ENCODE peak calls at places on chromosomes 12 and 14, in four cellular contexts. One of them, this sample, is unnamed.

GRCh38 chr12:69589082-69589481 is 3.8 kb downstream of the CCT2 start:
- DNase-seq in left ventricle myocardium inferior: no peak
- DNase-seq in CD4-positive, alpha-beta T cell: no peak
- DNase-seq in K562: no peak
- DNase-seq in this sample: no peak

GRCh38 chr12:25884920-25885234 is 73.6 kb upstream of the RASSF8 start:
- DNase-seq in CD4-positive, alpha-beta T cell: no peak
- DNase-seq in left ventricle myocardium inferior: no peak
- DNase-seq in K562: no peak
- DNase-seq in this sample: no peak

GRCh38 chr12:123265851-123266678 is 5.6 kb downstream of the CDK2AP1 start:
- DNase-seq in K562: no peak
- DNase-seq in left ventricle myocardium inferior: no peak
- DNase-seq in CD4-positive, alpha-beta T cell: no peak
- DNase-seq in this sample: no peak

GRCh38 chr14:69873877-69874780 is 5.1 kb upstream of the SMOC1 start:
- DNase-seq in K562: no peak
- DNase-seq in left ventricle myocardium inferior: no peak
- DNase-seq in CD4-positive, alpha-beta T cell: no peak
- DNase-seq in this sample: no peak

GRCh38 chr12:100497105-100497795 is 23.6 kb downstream of the NR1H4 start:
- DNase-seq in K562: no peak
- DNase-seq in left ventricle myocardium inferior: no peak
- DNase-seq in CD4-positive, alpha-beta T cell: no peak
- DNase-seq in this sample: no peak

GRCh38 chr12:19490908-19491307 is 51.6 kb downstream of the AEBP2 start:
- DNase-seq in K562: no peak
- DNase-seq in CD4-positive, alpha-beta T cell: no peak
- DNase-seq in left ventricle myocardium inferior: no peak
- DNase-seq in this sample: no peak

GRCh38 chr14:57485635-57486034 is 8.0 kb downstream of the CCDC198 start:
- DNase-seq in CD4-positive, alpha-beta T cell: no peak
- DNase-seq in K562: no peak
- DNase-seq in left ventricle myocardium inferior: no peak
- DNase-seq in this sample: no peak

GRCh38 chr12:88052686-88053085 is 23.5 kb upstream of the C12orf50 start:
- DNase-seq in CD4-positive, alpha-beta T cell: no peak
- DNase-seq in left ventricle myocardium inferior: no peak
- DNase-seq in K562: peak; percentile 15
- DNase-seq in this sample: no peak

GRCh38 chr12:28040251-28040650 is 67.7 kb upstream of the PTHLH start:
- DNase-seq in CD4-positive, alpha-beta T cell: no peak
- DNase-seq in K562: no peak
- DNase-seq in left ventricle myocardium inferior: no peak
- DNase-seq in this sample: no peak

GRCh38 chr14:21781543-21781942 is 107.9 kb upstream of the OR4E1 start:
- DNase-seq in K562: no peak
- DNase-seq in left ventricle myocardium inferior: no peak
- DNase-seq in CD4-positive, alpha-beta T cell: no peak
- DNase-seq in this sample: no peak

GRCh38 chr12:193282-193681 is 20.7 kb downstream of the SLC6A12 start:
- DNase-seq in CD4-positive, alpha-beta T cell: no peak
- DNase-seq in K562: no peak
- DNase-seq in left ventricle myocardium inferior: no peak
- DNase-seq in this sample: no peak

GRCh38 chr12:118711185-118711584 is 270.2 kb upstream of the SRRM4 start:
- DNase-seq in CD4-positive, alpha-beta T cell: no peak
- DNase-seq in left ventricle myocardium inferior: no peak
- DNase-seq in K562: no peak
- DNase-seq in this sample: no peak

GRCh38 chr12:89355243-89356068 is 3.2 kb upstream of the DUSP6 start:
- DNase-seq in left ventricle myocardium inferior: no peak
- DNase-seq in CD4-positive, alpha-beta T cell: no peak
- DNase-seq in K562: no peak
- DNase-seq in this sample: no peak

GRCh38 chr14:68970096-68970612 is 8.9 kb downstream of the ACTN1 start:
- DNase-seq in K562: no peak
- DNase-seq in left ventricle myocardium inferior: no peak
- DNase-seq in CD4-positive, alpha-beta T cell: peak; percentile 59
- DNase-seq in this sample: peak; percentile 79

GRCh38 chr14:99575043-99576023 is 28.7 kb downstream of the CCDC85C start:
- DNase-seq in K562: peak; percentile 28
- DNase-seq in left ventricle myocardium inferior: peak; percentile 39
- DNase-seq in CD4-positive, alpha-beta T cell: no peak
- DNase-seq in this sample: no peak

GRCh38 chr12:103880299-103881142 is 39.5 kb upstream of the NT5DC3 start:
- DNase-seq in left ventricle myocardium inferior: no peak
- DNase-seq in K562: no peak
- DNase-seq in CD4-positive, alpha-beta T cell: no peak
- DNase-seq in this sample: no peak

GRCh38 chr12:2301531-2302461 is 249.0 kb downstream of the CACNA1C start:
- DNase-seq in K562: no peak
- DNase-seq in left ventricle myocardium inferior: peak; percentile 67
- DNase-seq in CD4-positive, alpha-beta T cell: no peak
- DNase-seq in this sample: no peak

GRCh38 chr12:1594045-1594294 is 411 bp downstream of the FBXL14 start:
- DNase-seq in left ventricle myocardium inferior: peak; percentile 76
- DNase-seq in CD4-positive, alpha-beta T cell: no peak
- DNase-seq in K562: no peak
- DNase-seq in this sample: peak; percentile 78

GRCh38 chr12:54370218-54370730 is 6.0 kb upstream of the GPR84 start:
- DNase-seq in CD4-positive, alpha-beta T cell: peak; percentile 32
- DNase-seq in K562: peak; percentile 75
- DNase-seq in left ventricle myocardium inferior: peak; percentile 72
- DNase-seq in this sample: no peak

GRCh38 chr12:46556105-46556559 is 183.6 kb upstream of the SLC38A2 start:
- DNase-seq in CD4-positive, alpha-beta T cell: no peak
- DNase-seq in K562: no peak
- DNase-seq in left ventricle myocardium inferior: no peak
- DNase-seq in this sample: no peak

GRCh38 chr12:49322367-49322707 is 718 bp upstream of the TROAP start:
- DNase-seq in K562: no peak
- DNase-seq in left ventricle myocardium inferior: no peak
- DNase-seq in CD4-positive, alpha-beta T cell: no peak
- DNase-seq in this sample: no peak

GRCh38 chr12:60072911-60073310 is 477.1 kb downstream of the SLC16A7 start:
- DNase-seq in K562: no peak
- DNase-seq in CD4-positive, alpha-beta T cell: no peak
- DNase-seq in left ventricle myocardium inferior: no peak
- DNase-seq in this sample: no peak

GRCh38 chr12:4824415-4824814 is 85.3 kb upstream of the KCNA1 start:
- DNase-seq in left ventricle myocardium inferior: no peak
- DNase-seq in CD4-positive, alpha-beta T cell: no peak
- DNase-seq in K562: no peak
- DNase-seq in this sample: no peak

GRCh38 chr12:106953352-106954260 is 2.1 kb upstream of the TMEM263 start:
- DNase-seq in CD4-positive, alpha-beta T cell: no peak
- DNase-seq in K562: no peak
- DNase-seq in left ventricle myocardium inferior: no peak
- DNase-seq in this sample: no peak

GRCh38 chr14:49769581-49770211 is 1.7 kb downstream of the KLHDC2 start:
- DNase-seq in left ventricle myocardium inferior: no peak
- DNase-seq in K562: no peak
- DNase-seq in CD4-positive, alpha-beta T cell: no peak
- DNase-seq in this sample: no peak

GRCh38 chr12:102562836-102563425 is 82.6 kb upstream of the IGF1 start:
- DNase-seq in left ventricle myocardium inferior: no peak
- DNase-seq in CD4-positive, alpha-beta T cell: no peak
- DNase-seq in K562: no peak
- DNase-seq in this sample: no peak

GRCh38 chr12:103668520-103668919 is 81.4 kb downstream of the STAB2 start:
- DNase-seq in CD4-positive, alpha-beta T cell: no peak
- DNase-seq in left ventricle myocardium inferior: no peak
- DNase-seq in K562: no peak
- DNase-seq in this sample: no peak

DNA sequence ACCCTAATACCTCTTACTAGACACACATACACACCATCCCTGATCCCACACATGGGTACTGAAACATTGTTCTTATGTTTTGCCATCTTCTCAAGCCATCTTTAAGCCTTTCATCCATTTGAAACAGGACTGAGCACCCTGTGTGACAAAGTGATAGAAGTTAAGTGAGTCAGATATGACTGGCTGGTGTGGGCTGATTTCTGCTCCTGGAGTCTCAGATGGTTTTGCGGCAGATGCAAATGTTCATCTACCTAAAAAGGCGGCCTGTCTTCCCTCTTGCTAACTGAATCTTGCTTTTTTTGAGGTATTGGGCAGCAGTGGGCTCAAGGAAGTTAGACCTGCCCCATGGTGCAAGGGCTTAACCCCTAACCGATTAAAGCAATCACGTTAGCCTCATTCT is 30.4 kb upstream of the PKP2 start:
- DNase-seq in CD4-positive, alpha-beta T cell: no peak
- DNase-seq in K562: no peak
- DNase-seq in left ventricle myocardium inferior: no peak
- DNase-seq in this sample: no peak
- H3K27me3 ChIP-seq in CD4-positive, alpha-beta T cell: no peaks in the 10 kb centered on the region
- H3K27me3 ChIP-seq in K562: no peaks in the 10 kb centered on the region
- H3K27me3 ChIP-seq in left ventricle myocardium inferior: peaks cover 8% of the 10 kb centered on the region
- H3K27me3 ChIP-seq in this sample: no peaks in the 10 kb centered on the region

GRCh38 chr12:51851408-51852097 is 3.0 kb upstream of the FIGNL2 start:
- DNase-seq in left ventricle myocardium inferior: peak; percentile 36
- DNase-seq in CD4-positive, alpha-beta T cell: no peak
- DNase-seq in K562: no peak
- DNase-seq in this sample: no peak
- H3K27me3 ChIP-seq in left ventricle myocardium inferior: peaks cover 38% of the 10 kb centered on the region
- H3K27me3 ChIP-seq in CD4-positive, alpha-beta T cell: peaks cover 16% of the 10 kb centered on the region
- H3K27me3 ChIP-seq in K562: peaks cover 56% of the 10 kb centered on the region
- H3K27me3 ChIP-seq in this sample: peaks cover 11% of the 10 kb centered on the region

GRCh38 chr12:132605892-132606291 is 4.5 kb downstream of the LRCOL1 start:
- DNase-seq in CD4-positive, alpha-beta T cell: no peak
- DNase-seq in left ventricle myocardium inferior: no peak
- DNase-seq in K562: no peak
- DNase-seq in this sample: no peak

GRCh38 chr12:132602578-132603239 is 7.7 kb downstream of the LRCOL1 start:
- DNase-seq in K562: no peak
- DNase-seq in CD4-positive, alpha-beta T cell: no peak
- DNase-seq in left ventricle myocardium inferior: no peak
- DNase-seq in this sample: no peak

GRCh38 chr12:132603240-132604107 is 6.9 kb downstream of the LRCOL1 start:
- DNase-seq in K562: no peak
- DNase-seq in left ventricle myocardium inferior: no peak
- DNase-seq in CD4-positive, alpha-beta T cell: no peak
- DNase-seq in this sample: no peak

GRCh38 chr12:132605055-132605441 is 5.3 kb downstream of the LRCOL1 start:
- DNase-seq in left ventricle myocardium inferior: no peak
- DNase-seq in CD4-positive, alpha-beta T cell: no peak
- DNase-seq in K562: no peak
- DNase-seq in this sample: no peak

DNA sequence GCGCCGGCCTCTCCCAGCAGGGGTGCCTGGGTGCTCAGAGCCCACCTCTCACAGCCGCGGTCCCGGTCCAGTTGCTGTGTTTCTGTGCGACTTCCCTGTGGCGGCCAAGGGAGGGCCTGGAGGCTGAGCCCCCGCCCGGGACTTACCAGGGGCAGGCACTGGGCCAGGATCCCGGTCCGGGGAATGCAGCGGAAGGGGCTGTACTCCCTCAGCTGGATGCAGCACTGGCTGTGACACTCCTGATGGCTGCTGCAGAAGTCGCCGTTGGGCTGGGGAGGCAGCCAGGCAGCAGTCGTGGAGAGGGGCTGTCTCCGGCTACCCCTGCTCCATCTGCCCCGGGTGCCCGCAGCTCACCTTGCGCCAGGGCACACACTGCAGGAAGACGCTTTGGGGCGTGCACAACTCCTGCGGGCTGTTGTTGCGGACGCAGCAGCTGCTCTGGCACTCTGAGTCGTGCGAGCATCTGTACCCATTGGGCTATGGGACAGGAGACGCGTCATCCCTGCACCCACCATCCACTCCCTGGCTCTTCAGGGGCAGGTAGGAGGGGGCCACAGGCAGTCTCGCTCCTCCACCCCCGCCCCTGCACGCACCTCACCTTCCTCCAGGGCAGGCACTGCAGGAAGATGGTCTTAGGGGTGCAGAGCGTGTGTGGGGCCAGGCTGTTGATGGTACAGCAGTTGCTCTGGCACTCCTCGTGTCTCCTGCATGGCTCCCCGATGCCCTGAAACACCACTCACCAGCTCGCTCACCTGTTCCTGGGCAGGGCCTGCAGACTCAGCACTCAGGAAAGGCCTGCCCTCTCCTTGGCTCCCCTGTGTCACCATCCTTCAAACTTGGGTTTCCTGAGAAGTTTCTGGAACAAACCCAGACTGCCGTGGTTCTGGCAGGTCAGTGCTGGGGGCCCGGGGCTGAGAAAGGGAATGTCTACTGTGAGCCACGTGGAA is 6.0 kb downstream of the LRCOL1 start:
- DNase-seq in CD4-positive, alpha-beta T cell: no peak
- DNase-seq in left ventricle myocardium inferior: peak; percentile 64
- DNase-seq in K562: no peak
- DNase-seq in this sample: no peak
- H3K27me3 ChIP-seq in CD4-positive, alpha-beta T cell: peaks cover 45% of the 10 kb centered on the region
- H3K27me3 ChIP-seq in left ventricle myocardium inferior: peaks cover 90% of the 10 kb centered on the region
- H3K27me3 ChIP-seq in K562: peaks cover 73% of the 10 kb centered on the region
- H3K27me3 ChIP-seq in this sample: no peaks in the 10 kb centered on the region

DNA sequence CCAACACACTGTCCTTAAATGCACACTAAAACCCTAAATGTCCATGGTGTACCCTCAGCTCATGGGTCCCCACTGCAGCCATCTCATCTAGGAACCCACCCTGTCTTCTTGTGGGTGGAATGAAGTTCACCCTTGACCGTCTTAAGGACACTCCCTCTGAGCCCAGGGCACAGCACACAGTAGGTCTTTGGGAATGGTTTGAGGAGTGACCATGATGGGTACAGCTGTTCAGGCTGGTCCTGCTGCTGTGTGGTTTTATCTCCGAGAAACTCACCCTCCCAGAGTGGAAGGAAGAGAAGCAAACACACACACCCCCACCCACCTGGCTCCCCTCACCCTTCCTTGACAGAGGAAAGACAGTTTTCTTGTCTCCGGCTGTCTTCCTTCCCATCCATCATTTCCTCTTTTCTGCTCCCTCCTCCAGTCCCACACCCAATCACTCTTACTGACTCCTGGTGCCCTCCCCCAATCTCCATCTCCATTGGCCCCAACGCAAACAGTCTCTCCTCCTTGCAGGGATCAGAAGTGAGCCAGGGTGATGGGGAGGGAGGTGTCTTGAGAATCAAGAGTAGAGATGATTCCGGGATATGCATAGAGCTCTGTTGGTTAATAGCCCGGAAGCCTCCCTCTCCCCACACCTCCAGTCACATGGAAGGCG is 105.9 kb upstream of the LHX5 start:
- DNase-seq in CD4-positive, alpha-beta T cell: no peak
- DNase-seq in K562: no peak
- DNase-seq in left ventricle myocardium inferior: no peak
- DNase-seq in this sample: no peak
- H3K27me3 ChIP-seq in CD4-positive, alpha-beta T cell: peaks cover 17% of the 10 kb centered on the region
- H3K27me3 ChIP-seq in K562: peaks cover 38% of the 10 kb centered on the region
- H3K27me3 ChIP-seq in left ventricle myocardium inferior: peaks cover 99% of the 10 kb centered on the region
- H3K27me3 ChIP-seq in this sample: peaks cover 7% of the 10 kb centered on the region